ENCODE peak calls at places on chromosomes 12 and 14, in seven cellular contexts. W is tibial artery, A is AG04450, U is K562, V is cardiac muscle cell, E is tibial nerve, L is brain microvascular endothelial cell. X is an unnamed sample.
A peak's percentile ranks its signal among the peaks of the same experiment; 100 is the strongest.

GRCh38 chr12:91529829-91530228 is 347.2 kb upstream of the DCN start:
- DNase-seq in W (no peak), A (no peak), U (no peak), V (no peak), E (no peak), L (peak; percentile 10), X (no peak)

GRCh38 chr12:47079365-47079893 is at the start of gene PCED1B:
- DNase-seq in W (peak; percentile 82), A (no peak), U (peak; percentile 69), V (peak; percentile 80), E (peak; percentile 45), L (peak; percentile 67), X (peak; percentile 84)

GRCh38 chr14:104139460-104140212 is 1.2 kb downstream of the KIF26A start:
- DNase-seq in W (no peak), A (no peak), U (no peak), V (no peak), E (no peak), L (no peak), X (no peak)

GRCh38 chr12:54526800-54527630 is 22.4 kb upstream of the PDE1B start:
- DNase-seq in W (no peak), A (no peak), U (peak; percentile 59), V (peak; percentile 76), E (no peak), L (peak; percentile 36), X (no peak)

GRCh38 chr12:8662592-8662991 is at the start of gene MFAP5:
- DNase-seq in W (peak; percentile 27), A (no peak), U (no peak), V (no peak), E (no peak), L (no peak), X (no peak)

GRCh38 chr14:100130471-100130870 is 29.0 kb downstream of the DEGS2 start:
- DNase-seq in W (no peak), A (no peak), U (no peak), V (no peak), E (no peak), L (no peak), X (no peak)

GRCh38 chr12:119687344-119687865 is 19.5 kb downstream of the PRKAB1 start:
- DNase-seq in W (no peak), A (no peak), U (no peak), V (no peak), E (no peak), L (peak; percentile 8), X (no peak)

GRCh38 chr12:119384340-119384739 is 49.8 kb downstream of the CCDC60 start:
- DNase-seq in W (no peak), A (no peak), U (no peak), V (no peak), E (no peak), L (no peak), X (no peak)

DNA sequence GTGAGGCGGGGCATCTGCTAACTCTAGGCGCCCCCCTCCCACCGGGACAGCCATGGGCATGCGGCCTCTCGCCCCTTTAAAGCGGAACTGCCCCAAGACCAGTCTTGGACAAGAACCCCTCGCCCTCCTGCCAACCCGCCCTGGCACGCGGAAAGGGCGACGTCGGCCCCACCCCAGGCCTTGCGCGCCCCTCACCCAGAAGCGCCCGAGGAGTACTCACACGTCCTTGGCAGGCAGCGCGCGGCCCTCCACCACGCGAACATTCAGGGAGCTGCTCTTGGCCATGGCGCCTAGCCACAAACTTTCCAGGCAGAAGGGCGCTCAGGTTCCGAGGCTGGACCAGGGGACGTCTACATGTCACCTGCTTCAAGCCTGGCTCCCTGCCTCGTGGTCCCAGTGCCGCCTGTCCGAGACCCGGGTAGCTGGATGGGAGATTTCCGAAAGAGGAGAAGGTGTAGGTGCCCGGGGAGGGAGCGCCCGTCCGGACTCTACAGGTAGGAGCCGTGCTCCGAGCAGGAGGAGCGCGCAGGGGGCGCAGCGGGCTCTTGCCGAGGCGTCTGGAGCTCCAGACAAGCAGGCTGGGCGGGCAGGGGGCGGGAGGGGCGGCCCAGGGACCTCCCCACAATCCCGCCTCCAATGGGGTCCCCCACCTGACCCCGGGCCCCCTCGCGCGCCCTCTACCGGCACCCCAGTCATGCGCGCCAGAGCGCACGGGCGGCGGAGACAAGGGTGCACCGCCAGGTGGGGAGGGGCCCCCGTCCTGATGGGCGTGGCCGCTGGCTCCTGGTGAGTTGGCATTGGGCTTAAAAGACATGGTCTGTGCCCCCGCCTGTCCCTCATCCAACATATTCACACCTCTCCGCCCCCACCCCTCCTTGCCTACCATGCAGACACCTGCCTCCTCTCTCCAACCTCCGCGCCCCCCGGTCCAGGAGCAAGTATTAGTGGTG is at the start of gene RASAL1:
- DNase-seq in W (no peak), A (no peak), U (peak; percentile 85), V (peak; percentile 40), E (no peak), L (no peak), X (no peak)
- H3K27ac ChIP-seq in W (no peak within 1 kb of the TSS), A (no peak within 1 kb of the TSS), U (no peak within 1 kb of the TSS), V (no peak within 1 kb of the TSS), E (peak within 1 kb of the TSS; percentile 75), L (no peak within 1 kb of the TSS), X (no peak within 1 kb of the TSS)

DNA sequence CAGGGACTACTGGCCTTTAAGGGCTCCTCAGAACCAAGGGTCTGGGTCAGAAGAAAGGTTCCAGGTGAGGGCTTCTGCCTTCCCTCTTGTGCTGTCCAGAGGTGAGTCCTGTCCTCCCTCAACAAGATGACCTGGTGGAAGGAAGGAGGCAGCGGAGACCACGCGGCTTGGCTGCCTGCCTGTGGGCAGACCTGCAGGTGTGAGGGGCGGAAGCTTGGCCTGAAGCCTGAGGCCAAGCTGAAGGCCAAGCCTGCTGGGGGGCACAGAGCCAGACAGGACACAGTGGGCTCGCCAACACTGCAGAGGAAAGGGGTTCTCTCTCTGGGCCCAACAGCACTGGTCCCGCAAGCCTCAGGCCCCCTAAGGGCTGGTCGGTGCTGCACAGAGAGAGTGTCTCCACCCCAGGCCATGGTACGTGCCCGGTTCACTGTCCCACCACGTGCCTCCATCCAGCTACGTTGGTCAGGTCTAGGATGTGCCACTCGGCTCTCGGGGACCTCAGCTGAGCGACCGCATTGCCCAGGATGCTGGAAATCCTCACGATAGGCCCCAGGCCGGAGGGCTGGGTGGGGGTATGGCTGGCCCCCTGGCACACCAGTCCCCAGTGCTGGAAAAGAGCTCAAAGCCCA is 170.0 kb upstream of the PRMT8 start:
- DNase-seq in W (no peak), A (no peak), U (no peak), V (no peak), E (no peak), L (no peak), X (no peak)
- H3K27ac ChIP-seq in W (no peak overlapping the region), A (no peak overlapping the region), U (no peak overlapping the region), V (no peak overlapping the region), E (no peak overlapping the region), L (no peak overlapping the region), X (no peak overlapping the region)

GRCh38 chr14:51738754-51739153 is 87.0 kb downstream of the FRMD6 start:
- DNase-seq in W (no peak), A (no peak), U (peak; percentile 2), V (no peak), E (no peak), L (no peak), X (no peak)
- H3K27ac ChIP-seq in W (no peak overlapping the region), A (no peak overlapping the region), U (no peak overlapping the region), V (no peak overlapping the region), E (no peak overlapping the region), L (no peak overlapping the region), X (no peak overlapping the region)

DNA sequence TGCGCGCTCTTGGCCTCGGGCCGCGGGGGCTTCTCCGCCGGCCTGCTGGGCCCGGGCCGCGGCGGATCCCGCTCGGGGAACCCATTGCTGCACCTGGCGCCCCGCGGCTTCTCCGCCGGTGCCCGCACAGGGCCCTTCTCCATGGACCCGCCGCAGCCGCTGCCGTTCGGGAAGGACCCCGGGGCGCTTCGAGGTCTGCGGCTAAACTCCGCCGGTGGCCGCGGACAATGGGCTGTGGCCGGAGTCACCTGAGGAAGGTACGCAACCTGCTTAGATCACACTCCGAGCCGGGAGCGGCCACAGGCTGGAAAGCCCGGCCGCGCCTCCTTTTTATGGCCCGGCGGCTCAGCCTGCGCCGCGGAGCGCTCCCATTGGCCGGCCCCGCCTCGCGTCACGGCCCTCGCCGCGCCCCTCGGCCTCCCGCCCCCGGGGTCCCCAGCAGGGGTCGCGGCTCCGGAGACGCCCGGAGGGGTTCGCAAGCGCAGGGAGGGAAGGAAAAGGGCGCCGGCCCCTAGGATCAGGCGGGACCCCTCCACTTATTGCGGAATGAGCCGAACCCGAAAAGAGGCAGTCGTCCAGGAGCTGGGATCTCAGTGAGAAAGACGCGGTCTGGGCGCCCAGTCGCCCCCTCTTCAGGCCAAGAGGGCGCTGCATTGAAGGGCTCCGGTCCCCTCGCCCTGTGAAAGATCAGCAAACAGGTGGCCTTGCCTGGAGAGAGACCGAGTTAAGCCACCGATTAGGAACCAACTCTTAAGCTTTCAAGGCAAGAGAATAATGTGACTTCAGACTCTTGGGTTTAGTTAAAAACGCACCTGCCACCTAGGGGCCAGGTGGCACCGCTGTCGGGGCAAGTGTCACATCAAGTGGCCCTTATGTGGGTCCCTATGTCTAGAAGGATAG is at the start of gene GCH1:
- DNase-seq in W (peak; percentile 53), A (no peak), U (peak; percentile 85), V (peak; percentile 92), E (no peak), L (peak; percentile 33), X (peak; percentile 72)
- H3K27ac ChIP-seq in W (peak within 1 kb of the TSS; percentile 58), A (no peak within 1 kb of the TSS), U (peak within 1 kb of the TSS; percentile 59), V (no peak within 1 kb of the TSS), E (peak within 1 kb of the TSS; percentile 58), L (no peak within 1 kb of the TSS), X (peak within 1 kb of the TSS; percentile 36)

GRCh38 chr14:76929927-76930326 is 98.6 kb downstream of the IRF2BPL start:
- DNase-seq in W (no peak), A (no peak), U (peak; percentile 24), V (no peak), E (no peak), L (no peak), X (no peak)

GRCh38 chr14:76930549-76930948 is 98.0 kb downstream of the IRF2BPL start:
- DNase-seq in W (no peak), A (no peak), U (no peak), V (no peak), E (no peak), L (no peak), X (no peak)

GRCh38 chr14:76926521-76927251 is 100.5 kb downstream of the LRRC74A start:
- DNase-seq in W (peak; percentile 56), A (no peak), U (no peak), V (no peak), E (peak; percentile 47), L (peak; percentile 54), X (no peak)

GRCh38 chr14:76931629-76932402 is 96.7 kb downstream of the IRF2BPL start:
- DNase-seq in W (no peak), A (no peak), U (no peak), V (no peak), E (no peak), L (no peak), X (no peak)

DNA sequence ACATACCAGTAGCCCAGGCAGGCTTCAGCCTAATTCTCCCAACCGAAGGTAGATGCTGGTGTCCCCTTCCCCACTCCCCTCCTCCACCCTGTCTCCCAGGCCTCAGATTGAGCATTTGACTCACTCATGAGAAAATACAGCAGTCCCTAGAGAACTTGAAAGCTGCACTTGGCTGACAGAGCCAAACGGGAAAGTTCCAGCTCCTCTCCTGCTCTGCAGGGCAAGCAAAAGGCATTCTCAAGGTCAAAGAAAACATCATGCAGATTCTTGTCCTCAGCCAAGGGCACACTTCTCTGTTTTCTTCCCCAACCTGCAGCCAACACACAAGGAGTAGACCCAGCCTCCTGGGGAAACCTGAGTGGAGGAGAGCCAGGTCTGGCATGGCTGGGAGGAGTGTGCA is 100.2 kb downstream of the IRF2BPL start:
- DNase-seq in W (no peak), A (no peak), U (no peak), V (no peak), E (no peak), L (no peak), X (no peak)
- H3K27ac ChIP-seq in W (peak overlapping the region; percentile 35), A (no peak overlapping the region), U (no peak overlapping the region), V (no peak overlapping the region), E (no peak overlapping the region), L (no peak overlapping the region), X (no peak overlapping the region)

X was measured in lung.